ENCODE peak calls at places on chromosomes 12 and 14, in nine cellular contexts. One of them, this sample, is unnamed.
A peak's percentile ranks its signal among the peaks of the same experiment; 100 is the strongest.

GRCh38 chr12:42846782-42847181 is 257.2 kb upstream of the PRICKLE1 start:
- DNase-seq in left ventricle myocardium inferior: no peak
- DNase-seq in thoracic aorta: no peak
- DNase-seq in foreskin fibroblast: peak; percentile 71
- DNase-seq in CD8-positive, alpha-beta memory T cell: no peak
- DNase-seq in spleen: no peak
- DNase-seq in Panc1: no peak
- DNase-seq in heart left ventricle: no peak
- DNase-seq in CD8-positive, alpha-beta T cell: no peak
- DNase-seq in this sample: no peak

GRCh38 chr14:86015916-86016315 is 486.0 kb downstream of the FLRT2 start:
- DNase-seq in Panc1: no peak
- DNase-seq in spleen: no peak
- DNase-seq in left ventricle myocardium inferior: no peak
- DNase-seq in thoracic aorta: no peak
- DNase-seq in CD8-positive, alpha-beta memory T cell: no peak
- DNase-seq in foreskin fibroblast: peak; percentile 53
- DNase-seq in CD8-positive, alpha-beta T cell: no peak
- DNase-seq in heart left ventricle: no peak
- DNase-seq in this sample: no peak

GRCh38 chr12:109604132-109604585 is 30.6 kb downstream of the MVK start:
- DNase-seq in left ventricle myocardium inferior: no peak
- DNase-seq in spleen: no peak
- DNase-seq in Panc1: no peak
- DNase-seq in CD8-positive, alpha-beta T cell: no peak
- DNase-seq in heart left ventricle: no peak
- DNase-seq in CD8-positive, alpha-beta memory T cell: no peak
- DNase-seq in foreskin fibroblast: no peak
- DNase-seq in thoracic aorta: no peak
- DNase-seq in this sample: no peak

GRCh38 chr12:89893972-89894706 is 185.5 kb upstream of the ATP2B1 start:
- DNase-seq in foreskin fibroblast: peak; percentile 62
- DNase-seq in thoracic aorta: no peak
- DNase-seq in Panc1: no peak
- DNase-seq in spleen: no peak
- DNase-seq in CD8-positive, alpha-beta memory T cell: no peak
- DNase-seq in left ventricle myocardium inferior: no peak
- DNase-seq in heart left ventricle: no peak
- DNase-seq in CD8-positive, alpha-beta T cell: no peak
- DNase-seq in this sample: no peak

GRCh38 chr12:23049180-23049579 is 424.2 kb downstream of the ETNK1 start:
- DNase-seq in spleen: no peak
- DNase-seq in heart left ventricle: no peak
- DNase-seq in thoracic aorta: no peak
- DNase-seq in CD8-positive, alpha-beta memory T cell: no peak
- DNase-seq in left ventricle myocardium inferior: no peak
- DNase-seq in Panc1: no peak
- DNase-seq in foreskin fibroblast: no peak
- DNase-seq in CD8-positive, alpha-beta T cell: no peak
- DNase-seq in this sample: no peak

GRCh38 chr12:25130741-25131188 is 64.2 kb downstream of the DNAI7 start:
- DNase-seq in left ventricle myocardium inferior: no peak
- DNase-seq in spleen: no peak
- DNase-seq in foreskin fibroblast: peak; percentile 61
- DNase-seq in CD8-positive, alpha-beta memory T cell: no peak
- DNase-seq in CD8-positive, alpha-beta T cell: no peak
- DNase-seq in heart left ventricle: no peak
- DNase-seq in Panc1: peak; percentile 24
- DNase-seq in thoracic aorta: no peak
- DNase-seq in this sample: no peak

GRCh38 chr12:121417847-121418246 is 17.9 kb downstream of the RNF34 start:
- DNase-seq in heart left ventricle: no peak
- DNase-seq in thoracic aorta: no peak
- DNase-seq in Panc1: no peak
- DNase-seq in spleen: no peak
- DNase-seq in foreskin fibroblast: no peak
- DNase-seq in left ventricle myocardium inferior: no peak
- DNase-seq in CD8-positive, alpha-beta T cell: no peak
- DNase-seq in CD8-positive, alpha-beta memory T cell: no peak
- DNase-seq in this sample: no peak

GRCh38 chr14:103705158-103705523 is 10.1 kb downstream of the XRCC3 start:
- DNase-seq in spleen: peak; percentile 88
- DNase-seq in heart left ventricle: peak; percentile 56
- DNase-seq in thoracic aorta: no peak
- DNase-seq in foreskin fibroblast: no peak
- DNase-seq in left ventricle myocardium inferior: peak; percentile 62
- DNase-seq in CD8-positive, alpha-beta memory T cell: no peak
- DNase-seq in Panc1: no peak
- DNase-seq in CD8-positive, alpha-beta T cell: no peak
- DNase-seq in this sample: peak; percentile 84

GRCh38 chr12:115336506-115336905 is 652.5 kb upstream of the TBX3 start:
- DNase-seq in heart left ventricle: no peak
- DNase-seq in thoracic aorta: no peak
- DNase-seq in Panc1: no peak
- DNase-seq in CD8-positive, alpha-beta T cell: no peak
- DNase-seq in CD8-positive, alpha-beta memory T cell: no peak
- DNase-seq in spleen: no peak
- DNase-seq in foreskin fibroblast: peak; percentile 47
- DNase-seq in left ventricle myocardium inferior: no peak
- DNase-seq in this sample: no peak

GRCh38 chr14:64478634-64479250 is 13.4 kb downstream of the AKAP5 start:
- DNase-seq in CD8-positive, alpha-beta memory T cell: no peak
- DNase-seq in CD8-positive, alpha-beta T cell: peak; percentile 11
- DNase-seq in spleen: no peak
- DNase-seq in foreskin fibroblast: peak; percentile 51
- DNase-seq in Panc1: no peak
- DNase-seq in heart left ventricle: no peak
- DNase-seq in thoracic aorta: no peak
- DNase-seq in left ventricle myocardium inferior: no peak
- DNase-seq in this sample: no peak

GRCh38 chr14:48035836-48036235 is 360.4 kb upstream of the MDGA2 start:
- DNase-seq in left ventricle myocardium inferior: no peak
- DNase-seq in heart left ventricle: no peak
- DNase-seq in CD8-positive, alpha-beta memory T cell: no peak
- DNase-seq in foreskin fibroblast: no peak
- DNase-seq in Panc1: no peak
- DNase-seq in spleen: peak; percentile 59
- DNase-seq in thoracic aorta: no peak
- DNase-seq in CD8-positive, alpha-beta T cell: no peak
- DNase-seq in this sample: no peak

GRCh38 chr12:50661300-50662120 is 102.4 kb upstream of the ATF1 start:
- DNase-seq in thoracic aorta: no peak
- DNase-seq in Panc1: no peak
- DNase-seq in CD8-positive, alpha-beta memory T cell: no peak
- DNase-seq in spleen: no peak
- DNase-seq in foreskin fibroblast: peak; percentile 5
- DNase-seq in left ventricle myocardium inferior: no peak
- DNase-seq in CD8-positive, alpha-beta T cell: no peak
- DNase-seq in heart left ventricle: no peak
- DNase-seq in this sample: no peak

GRCh38 chr12:2397356-2398045 is 344.7 kb downstream of the CACNA1C start:
- DNase-seq in Panc1: no peak
- DNase-seq in heart left ventricle: no peak
- DNase-seq in CD8-positive, alpha-beta memory T cell: no peak
- DNase-seq in foreskin fibroblast: no peak
- DNase-seq in left ventricle myocardium inferior: no peak
- DNase-seq in spleen: no peak
- DNase-seq in thoracic aorta: no peak
- DNase-seq in CD8-positive, alpha-beta T cell: no peak
- DNase-seq in this sample: no peak

GRCh38 chr14:39265741-39266588 is 32.2 kb downstream of the MIA2 start:
- DNase-seq in spleen: no peak
- DNase-seq in CD8-positive, alpha-beta T cell: no peak
- DNase-seq in heart left ventricle: no peak
- DNase-seq in Panc1: no peak
- DNase-seq in foreskin fibroblast: no peak
- DNase-seq in CD8-positive, alpha-beta memory T cell: no peak
- DNase-seq in left ventricle myocardium inferior: peak; percentile 58
- DNase-seq in thoracic aorta: no peak
- DNase-seq in this sample: no peak

GRCh38 chr14:33309081-33309480 is 370.4 kb downstream of the NPAS3 start:
- DNase-seq in Panc1: no peak
- DNase-seq in spleen: no peak
- DNase-seq in foreskin fibroblast: no peak
- DNase-seq in CD8-positive, alpha-beta memory T cell: no peak
- DNase-seq in thoracic aorta: no peak
- DNase-seq in left ventricle myocardium inferior: no peak
- DNase-seq in heart left ventricle: no peak
- DNase-seq in CD8-positive, alpha-beta T cell: no peak
- DNase-seq in this sample: no peak

GRCh38 chr14:93943930-93944329 is 16.8 kb downstream of the FAM181A start:
- DNase-seq in foreskin fibroblast: no peak
- DNase-seq in heart left ventricle: no peak
- DNase-seq in Panc1: no peak
- DNase-seq in thoracic aorta: no peak
- DNase-seq in CD8-positive, alpha-beta memory T cell: no peak
- DNase-seq in spleen: peak; percentile 62
- DNase-seq in CD8-positive, alpha-beta T cell: no peak
- DNase-seq in left ventricle myocardium inferior: no peak
- DNase-seq in this sample: no peak

DNA sequence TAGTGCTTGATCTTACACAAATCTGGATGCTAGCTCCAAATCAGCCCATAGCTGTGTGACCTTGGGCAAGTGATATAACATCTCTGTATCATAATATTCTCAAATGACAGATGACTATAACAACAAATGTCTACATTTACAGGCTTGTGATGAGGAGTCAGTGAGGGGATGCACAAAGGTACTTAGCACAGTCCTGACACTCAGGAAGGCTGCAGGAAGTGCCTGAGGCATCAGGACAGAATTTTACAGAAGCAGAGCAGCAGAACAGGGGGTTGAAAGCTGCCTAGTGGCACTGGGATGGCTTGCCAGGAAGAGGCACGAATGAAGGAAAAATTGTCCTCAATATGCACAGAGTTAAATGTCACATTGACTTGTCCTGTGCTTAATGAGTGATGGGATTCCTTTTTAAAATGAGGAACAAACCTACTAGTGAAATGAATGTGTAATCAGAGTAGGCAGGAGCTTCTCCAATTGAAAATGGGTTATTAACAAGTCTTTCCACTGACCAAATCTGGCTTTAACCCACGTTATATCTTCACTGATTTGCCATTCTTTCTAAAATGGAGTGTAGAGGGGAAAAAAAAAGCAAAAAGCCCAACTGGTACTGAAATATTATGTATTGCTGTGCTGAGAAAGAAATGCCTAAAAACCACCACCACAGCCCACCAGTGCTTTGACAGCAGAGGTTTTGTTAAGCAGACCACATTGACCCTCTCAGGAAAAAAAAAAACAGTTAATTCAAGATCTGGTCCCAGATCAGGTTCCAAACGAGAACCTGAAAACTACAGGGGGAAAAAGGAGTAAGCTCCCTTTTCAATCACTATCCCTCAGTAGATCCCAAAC is 11.6 kb downstream of the BTG1 start:
- DNase-seq in left ventricle myocardium inferior: no peak
- DNase-seq in CD8-positive, alpha-beta T cell: no peak
- DNase-seq in thoracic aorta: no peak
- DNase-seq in foreskin fibroblast: no peak
- DNase-seq in spleen: no peak
- DNase-seq in heart left ventricle: no peak
- DNase-seq in CD8-positive, alpha-beta memory T cell: no peak
- DNase-seq in Panc1: no peak
- DNase-seq in this sample: no peak
- H3K4me3 ChIP-seq in left ventricle myocardium inferior: peak overlapping the region; percentile 26
- H3K4me3 ChIP-seq in CD8-positive, alpha-beta T cell: peak overlapping the region; percentile 66
- H3K4me3 ChIP-seq in thoracic aorta: peak overlapping the region; percentile 34
- H3K4me3 ChIP-seq in foreskin fibroblast: no peak overlapping the region
- H3K4me3 ChIP-seq in spleen: peak overlapping the region; percentile 12
- H3K4me3 ChIP-seq in heart left ventricle: no peak overlapping the region
- H3K4me3 ChIP-seq in CD8-positive, alpha-beta memory T cell: peak overlapping the region; percentile 26
- H3K4me3 ChIP-seq in Panc1: no peak overlapping the region
- H3K4me3 ChIP-seq in this sample: no peak overlapping the region

GRCh38 chr12:6166808-6167207 is 33.4 kb upstream of the CD9 start:
- DNase-seq in left ventricle myocardium inferior: no peak
- DNase-seq in thoracic aorta: no peak
- DNase-seq in CD8-positive, alpha-beta T cell: no peak
- DNase-seq in foreskin fibroblast: no peak
- DNase-seq in spleen: peak; percentile 74
- DNase-seq in Panc1: no peak
- DNase-seq in CD8-positive, alpha-beta memory T cell: no peak
- DNase-seq in heart left ventricle: no peak
- DNase-seq in this sample: no peak
- H3K4me3 ChIP-seq in left ventricle myocardium inferior: no peak overlapping the region
- H3K4me3 ChIP-seq in thoracic aorta: no peak overlapping the region
- H3K4me3 ChIP-seq in CD8-positive, alpha-beta T cell: no peak overlapping the region
- H3K4me3 ChIP-seq in foreskin fibroblast: no peak overlapping the region
- H3K4me3 ChIP-seq in spleen: no peak overlapping the region
- H3K4me3 ChIP-seq in Panc1: no peak overlapping the region
- H3K4me3 ChIP-seq in CD8-positive, alpha-beta memory T cell: no peak overlapping the region
- H3K4me3 ChIP-seq in heart left ventricle: no peak overlapping the region
- H3K4me3 ChIP-seq in this sample: no peak overlapping the region

DNA sequence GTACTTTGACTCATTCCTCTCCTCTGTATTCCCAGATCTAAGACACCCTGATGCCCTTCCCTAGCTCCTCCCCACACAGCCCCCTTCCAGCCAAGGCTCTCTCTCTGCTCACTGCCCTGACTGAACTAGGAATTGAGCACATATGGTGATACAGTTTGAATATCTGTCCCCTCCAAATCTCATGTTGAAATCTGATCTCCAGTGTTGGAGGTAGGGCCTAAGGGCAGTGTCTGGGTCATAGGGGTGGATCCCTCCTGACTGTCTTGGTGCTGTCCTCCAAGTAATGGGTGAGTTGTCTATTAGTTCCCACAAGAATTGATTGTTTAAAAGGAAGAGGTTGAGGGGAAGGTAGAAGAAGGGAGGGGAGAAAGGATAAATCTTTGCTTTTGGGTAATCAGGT is 17.4 kb downstream of the CMKLR1 start:
- DNase-seq in Panc1: no peak
- DNase-seq in CD8-positive, alpha-beta T cell: no peak
- DNase-seq in CD8-positive, alpha-beta memory T cell: peak; percentile 10
- DNase-seq in heart left ventricle: no peak
- DNase-seq in thoracic aorta: no peak
- DNase-seq in left ventricle myocardium inferior: no peak
- DNase-seq in foreskin fibroblast: no peak
- DNase-seq in spleen: no peak
- DNase-seq in this sample: no peak
- H3K4me3 ChIP-seq in Panc1: no peak overlapping the region
- H3K4me3 ChIP-seq in CD8-positive, alpha-beta T cell: no peak overlapping the region
- H3K4me3 ChIP-seq in CD8-positive, alpha-beta memory T cell: no peak overlapping the region
- H3K4me3 ChIP-seq in heart left ventricle: no peak overlapping the region
- H3K4me3 ChIP-seq in thoracic aorta: no peak overlapping the region
- H3K4me3 ChIP-seq in left ventricle myocardium inferior: no peak overlapping the region
- H3K4me3 ChIP-seq in foreskin fibroblast: no peak overlapping the region
- H3K4me3 ChIP-seq in spleen: no peak overlapping the region
- H3K4me3 ChIP-seq in this sample: no peak overlapping the region

DNA sequence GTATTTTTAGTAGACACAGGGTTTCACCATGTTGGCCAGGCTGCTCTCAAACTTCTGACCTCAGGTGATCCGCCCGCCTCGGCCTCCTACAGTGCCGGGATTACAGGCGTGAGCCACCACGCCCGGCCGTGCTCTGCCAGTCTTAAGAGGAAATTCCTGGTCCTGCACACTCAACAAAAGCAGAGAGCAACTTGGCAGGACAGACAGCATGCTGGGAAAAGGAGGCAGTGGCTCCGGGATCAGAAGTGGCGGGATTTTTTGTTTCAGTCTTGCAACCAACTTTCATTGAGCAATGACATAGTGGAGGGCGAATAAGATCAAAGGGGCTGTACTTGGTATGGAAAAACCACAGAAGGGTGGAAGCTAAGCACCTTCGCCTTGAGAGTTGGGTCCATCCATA is 2.1 kb downstream of the CKAP4 start:
- DNase-seq in CD8-positive, alpha-beta T cell: no peak
- DNase-seq in left ventricle myocardium inferior: no peak
- DNase-seq in spleen: no peak
- DNase-seq in foreskin fibroblast: peak; percentile 68
- DNase-seq in heart left ventricle: peak; percentile 28
- DNase-seq in thoracic aorta: no peak
- DNase-seq in Panc1: no peak
- DNase-seq in CD8-positive, alpha-beta memory T cell: no peak
- DNase-seq in this sample: no peak
- H3K4me3 ChIP-seq in CD8-positive, alpha-beta T cell: no peak overlapping the region
- H3K4me3 ChIP-seq in left ventricle myocardium inferior: peak overlapping the region; percentile 93
- H3K4me3 ChIP-seq in spleen: peak overlapping the region; percentile 63
- H3K4me3 ChIP-seq in foreskin fibroblast: peak overlapping the region; percentile 90
- H3K4me3 ChIP-seq in heart left ventricle: peak overlapping the region; percentile 95
- H3K4me3 ChIP-seq in thoracic aorta: peak overlapping the region; percentile 75
- H3K4me3 ChIP-seq in Panc1: peak overlapping the region; percentile 74
- H3K4me3 ChIP-seq in CD8-positive, alpha-beta memory T cell: no peak overlapping the region
- H3K4me3 ChIP-seq in this sample: peak overlapping the region; percentile 90

This sample was measured in right cardiac atrium.